ENCODE peak calls at places on chromosomes 4 and X, in five cellular contexts. M is stimulated activated CD8-positive, alpha-beta memory T cell treated with anti-CD3 and anti-CD28 coated beads, Interleukin-15, amount 100 ng/mL, for 24 hours; D is EL; G is ELR; U is lower leg skin. Q is an unnamed sample.

GRCh38 chr4:53306729-53307128 is 59.1 kb downstream of the SCFD2 start:
- DNase-seq in M (no peak), D (peak), G (peak), U (no peak), Q (peak)

GRCh38 chr4:152962160-152962559 is 26.0 kb downstream of the FHDC1 start:
- DNase-seq in M (no peak), D (no peak), G (no peak), U (no peak), Q (no peak)

GRCh38 chr4:115365185-115365584 is 251.8 kb upstream of the NDST4 start:
- DNase-seq in M (no peak), D (no peak), G (no peak), U (no peak), Q (no peak)

GRCh38 chr4:172758586-172759340 is 409.8 kb upstream of the GALNT7 start:
- DNase-seq in M (no peak), D (peak), G (peak), U (no peak), Q (peak)

GRCh38 chr4:79178770-79179169 is 147.1 kb downstream of the NAA11 start:
- DNase-seq in M (no peak), D (no peak), G (no peak), U (peak), Q (no peak)

GRCh38 chrX:18101087-18101486 is 119.6 kb downstream of the BEND2 start:
- DNase-seq in M (no peak), D (no peak), G (no peak), U (no peak), Q (no peak)

GRCh38 chr4:20520901-20521300 is 179.4 kb upstream of the PACRGL start:
- DNase-seq in M (no peak), D (peak), G (peak), U (no peak), Q (peak)

GRCh38 chr4:102288497-102288896 is 56.8 kb downstream of the SLC39A8 start:
- DNase-seq in M (no peak), D (no peak), G (no peak), U (no peak), Q (no peak)

GRCh38 chr4:90318208-90318607 is 191.0 kb downstream of the CCSER1 start:
- DNase-seq in M (no peak), D (peak), G (peak), U (no peak), Q (peak)

GRCh38 chr4:98741952-98742351 is 83.5 kb upstream of the TSPAN5 start:
- DNase-seq in M (no peak), D (no peak), G (no peak), U (no peak), Q (no peak)

GRCh38 chr4:124432500-124432899 is 280.0 kb downstream of the ANKRD50 start:
- DNase-seq in M (no peak), D (peak), G (peak), U (no peak), Q (peak)

GRCh38 chrX:153983321-153983729 is 10.8 kb downstream of the TMEM187 start:
- DNase-seq in M (no peak), D (no peak), G (no peak), U (no peak), Q (no peak)

GRCh38 chrX:9291666-9292065 is 173.2 kb upstream of the TBL1X start:
- DNase-seq in M (no peak), D (no peak), G (no peak), U (no peak), Q (no peak)

GRCh38 chr4:23333946-23334878 is 555.6 kb downstream of the PPARGC1A start:
- DNase-seq in M (no peak), D (peak), G (peak), U (no peak), Q (peak)

Q was measured in M059J.